ENCODE peak calls at places on chromosomes 16 and 17, in nine cellular contexts. K, B, X, I, C, Q, E, O and L are unnamed samples.
A peak's percentile ranks its signal among the peaks of the same experiment; 100 is the strongest.

GRCh38 chr17:48028736-48029135 is 8.9 kb downstream of the COPZ2 start:
- DNase-seq in K (no peak), B (no peak), X (no peak), I (no peak), C (no peak), Q (no peak), E (no peak), O (no peak), L (no peak)

GRCh38 chr16:74320707-74321106 is 24.1 kb downstream of the PSMD7 start:
- DNase-seq in K (no peak), B (no peak), X (no peak), I (peak; percentile 32), C (no peak), Q (no peak), E (no peak), O (no peak), L (no peak)

GRCh38 chr16:48617711-48618148 is 7.8 kb upstream of the N4BP1 start:
- DNase-seq in K (no peak), B (peak; percentile 63), X (no peak), I (peak; percentile 70), C (peak; percentile 88), Q (no peak), E (no peak), O (no peak), L (peak; percentile 21)

GRCh38 chr16:67449328-67449727 is 18.4 kb downstream of the HSD11B2 start:
- DNase-seq in K (peak; percentile 43), B (no peak), X (peak; percentile 69), I (no peak), C (no peak), Q (no peak), E (no peak), O (no peak), L (no peak)

GRCh38 chr16:16025214-16025968 is 76.0 kb downstream of the ABCC1 start:
- DNase-seq in K (no peak), B (no peak), X (no peak), I (no peak), C (no peak), Q (no peak), E (peak; percentile 46), O (no peak), L (peak; percentile 14)

GRCh38 chr17:489758-490329 is 137.2 kb upstream of the RPH3AL start:
- DNase-seq in K (peak; percentile 14), B (peak; percentile 74), X (peak; percentile 37), I (peak; percentile 39), C (peak; percentile 30), Q (peak; percentile 41), E (no peak), O (peak; percentile 36), L (no peak)

GRCh38 chr17:354651-355556 is 2.3 kb upstream of the RPH3AL start:
- DNase-seq in K (no peak), B (no peak), X (no peak), I (no peak), C (peak; percentile 31), Q (no peak), E (no peak), O (no peak), L (peak; percentile 21)

GRCh38 chr17:69470702-69471101 is 56.2 kb downstream of the MAP2K6 start:
- DNase-seq in K (no peak), B (no peak), X (no peak), I (no peak), C (no peak), Q (no peak), E (no peak), O (no peak), L (no peak)

GRCh38 chr17:36475346-36475970 is 11.0 kb upstream of the ZNHIT3 start:
- DNase-seq in K (no peak), B (no peak), X (no peak), I (no peak), C (no peak), Q (no peak), E (no peak), O (no peak), L (no peak)

GRCh38 chr17:80830020-80830780 is 161.4 kb upstream of the CHMP6 start:
- DNase-seq in K (no peak), B (peak; percentile 9), X (no peak), I (no peak), C (no peak), Q (no peak), E (no peak), O (no peak), L (no peak)

GRCh38 chr16:75566889-75567255 is 693 bp downstream of the GABARAPL2 start:
- DNase-seq in K (peak; percentile 34), B (no peak), X (no peak), I (no peak), C (peak; percentile 34), Q (no peak), E (no peak), O (peak; percentile 37), L (no peak)

GRCh38 chr17:78783711-78784396 is 1.8 kb upstream of the CYTH1 start:
- DNase-seq in K (no peak), B (peak; percentile 61), X (no peak), I (no peak), C (peak; percentile 19), Q (no peak), E (no peak), O (no peak), L (no peak)

GRCh38 chr17:51537996-51538550 is 277.7 kb downstream of the UTP18 start:
- DNase-seq in K (no peak), B (no peak), X (no peak), I (no peak), C (no peak), Q (no peak), E (no peak), O (no peak), L (no peak)

GRCh38 chr16:1923299-1924034 is 5.3 kb upstream of the HS3ST6 start:
- DNase-seq in K (peak; percentile 60), B (no peak), X (no peak), I (no peak), C (peak; percentile 60), Q (peak; percentile 46), E (no peak), O (peak; percentile 85), L (no peak)

GRCh38 chr16:68367034-68367433 is 56.2 kb downstream of the PRMT7 start:
- DNase-seq in K (peak; percentile 70), B (no peak), X (no peak), I (peak; percentile 47), C (peak; percentile 72), Q (no peak), E (no peak), O (peak; percentile 60), L (peak; percentile 13)

GRCh38 chr17:66304304-66305174 is 2.1 kb downstream of the PRKCA start:
- DNase-seq in K (no peak), B (no peak), X (no peak), I (no peak), C (peak; percentile 1), Q (no peak), E (no peak), O (no peak), L (no peak)

GRCh38 chr17:57868775-57869598 is 19.1 kb upstream of the MRPS23 start:
- DNase-seq in K (no peak), B (no peak), X (no peak), I (no peak), C (no peak), Q (no peak), E (no peak), O (no peak), L (no peak)

GRCh38 chr16:50534958-50535357 is 13.2 kb upstream of the NKD1 start:
- DNase-seq in K (no peak), B (no peak), X (no peak), I (no peak), C (no peak), Q (no peak), E (no peak), O (no peak), L (no peak)

GRCh38 chr16:12602811-12603698 is 200.6 kb downstream of the CPPED1 start:
- DNase-seq in K (no peak), B (peak; percentile 49), X (no peak), I (no peak), C (no peak), Q (no peak), E (no peak), O (no peak), L (no peak)

GRCh38 chr16:88948781-88949490 is 28.1 kb downstream of the CBFA2T3 start:
- DNase-seq in K (no peak), B (no peak), X (no peak), I (no peak), C (no peak), Q (no peak), E (no peak), O (no peak), L (peak; percentile 2)

DNA sequence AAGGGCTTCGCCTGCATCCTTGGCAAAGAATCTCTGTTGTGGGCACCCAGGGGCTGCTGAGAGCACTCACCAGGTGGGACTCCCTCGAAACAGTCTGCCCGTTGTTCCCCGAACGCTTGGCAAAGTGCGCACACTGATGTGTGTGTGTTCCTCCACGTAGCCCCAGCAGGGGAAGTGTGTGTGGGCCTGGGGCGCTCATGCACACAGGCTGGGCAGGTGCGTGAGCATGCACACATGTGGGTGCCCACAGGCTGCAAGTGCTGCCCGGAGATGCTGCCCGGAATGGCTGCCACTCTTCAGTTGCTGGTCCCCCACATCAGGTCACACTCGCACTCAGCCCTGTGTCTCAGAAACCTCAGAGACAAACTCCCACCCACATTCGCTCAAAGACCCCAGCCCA is 119.3 kb downstream of the MGAT5B start:
- DNase-seq in K (no peak), B (no peak), X (no peak), I (no peak), C (no peak), Q (no peak), E (no peak), O (no peak), L (no peak)
- H3K27me3 ChIP-seq in K (no peaks in the 10 kb centered on the region), B (no peaks in the 10 kb centered on the region), X (peaks cover 2% of the 10 kb centered on the region), I (no peaks in the 10 kb centered on the region), C (no peaks in the 10 kb centered on the region), Q (no peaks in the 10 kb centered on the region), E (peaks cover 4% of the 10 kb centered on the region), O (no peaks in the 10 kb centered on the region), L (peaks cover 5% of the 10 kb centered on the region)

DNA sequence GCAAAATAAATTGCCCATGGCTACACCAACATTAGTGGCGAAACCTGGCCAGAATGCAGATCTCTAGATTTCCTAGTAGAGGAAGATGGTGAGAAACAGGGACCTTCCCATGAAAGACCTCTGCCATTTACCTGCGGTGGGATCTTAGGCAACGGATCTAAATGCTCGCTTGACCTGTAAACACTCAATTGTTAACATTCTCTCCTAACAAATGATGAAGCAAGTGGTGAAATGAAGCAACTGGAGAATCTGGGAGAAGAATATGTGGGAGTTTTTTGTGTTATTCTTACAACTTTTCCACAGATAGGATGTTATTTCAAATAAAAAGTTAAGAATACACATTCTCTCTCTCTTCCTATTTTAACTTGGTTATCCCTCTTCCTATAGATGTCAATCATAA is 56.6 kb downstream of the SMG6 start:
- DNase-seq in K (no peak), B (no peak), X (no peak), I (no peak), C (no peak), Q (no peak), E (no peak), O (no peak), L (no peak)
- TF ChIP-seq CTCF in K (no peak), B (no peak), X (no peak), I (no peak), C (no peak), Q (no peak), E (no peak), O (no peak), L (no peak)

GRCh38 chr17:73834684-73835343 is 190.6 kb upstream of the SDK2 start:
- DNase-seq in K (no peak), B (no peak), X (no peak), I (no peak), C (no peak), Q (no peak), E (no peak), O (no peak), L (no peak)
- H3K27me3 ChIP-seq in K (no peaks in the 10 kb centered on the region), B (no peaks in the 10 kb centered on the region), X (no peaks in the 10 kb centered on the region), I (no peaks in the 10 kb centered on the region), C (no peaks in the 10 kb centered on the region), Q (peaks cover 10% of the 10 kb centered on the region), E (peaks cover 2% of the 10 kb centered on the region), O (peaks cover 29% of the 10 kb centered on the region), L (no peaks in the 10 kb centered on the region)

GRCh38 chr17:74842599-74843351 is 16.9 kb downstream of the GRIN2C start:
- DNase-seq in K (peak; percentile 88), B (no peak), X (peak; percentile 77), I (peak; percentile 83), C (peak; percentile 79), Q (peak; percentile 66), E (peak; percentile 35), O (peak; percentile 87), L (peak; percentile 30)
- TF ChIP-seq CTCF in K (peak; percentile 41), B (peak; percentile 58), X (peak; percentile 56), I (peak; percentile 41), C (peak; percentile 38), Q (peak; percentile 61), E (peak; percentile 25), O (peak; percentile 54), L (peak; percentile 60)